ENCODE peak calls at places on chromosomes 7 and 10, in eight cellular contexts. Y, V, A, B, Q, I, P and T are unnamed samples.
A peak's percentile ranks its signal among the peaks of the same experiment; 100 is the strongest.

GRCh38 chr7:86848226-86848625 is 204.5 kb downstream of the GRM3 start:
- DNase-seq in Y (no peak), V (no peak), A (no peak), B (no peak), Q (no peak), I (no peak), P (no peak), T (no peak)

GRCh38 chr7:55366461-55367138 is 1.5 kb downstream of the LANCL2 start:
- DNase-seq in Y (no peak), V (no peak), A (no peak), B (peak; percentile 43), Q (no peak), I (peak; percentile 26), P (peak; percentile 18), T (peak; percentile 21)

GRCh38 chr10:79250259-79250658 is 97.0 kb upstream of the PPIF start:
- DNase-seq in Y (no peak), V (no peak), A (peak; percentile 52), B (no peak), Q (no peak), I (no peak), P (no peak), T (no peak)

GRCh38 chr7:135326636-135327280 is 93.1 kb downstream of the STRA8 start:
- DNase-seq in Y (no peak), V (no peak), A (no peak), B (no peak), Q (no peak), I (peak; percentile 71), P (peak; percentile 42), T (no peak)

GRCh38 chr10:33015798-33016547 is 57.9 kb upstream of the ITGB1 start:
- DNase-seq in Y (no peak), V (no peak), A (no peak), B (no peak), Q (no peak), I (peak; percentile 75), P (no peak), T (no peak)

GRCh38 chr7:884191-885003 is 8.0 kb downstream of the GET4 start:
- DNase-seq in Y (peak; percentile 62), V (no peak), A (no peak), B (no peak), Q (no peak), I (no peak), P (no peak), T (no peak)

GRCh38 chr10:98301664-98302319 is 33.8 kb upstream of the LOXL4 start:
- DNase-seq in Y (no peak), V (no peak), A (no peak), B (no peak), Q (no peak), I (no peak), P (no peak), T (no peak)

GRCh38 chr7:83153419-83153818 is 9.3 kb downstream of the PCLO start:
- DNase-seq in Y (no peak), V (no peak), A (no peak), B (no peak), Q (no peak), I (peak; percentile 37), P (no peak), T (no peak)

GRCh38 chr7:9029671-9030070 is 596.3 kb downstream of the NXPH1 start:
- DNase-seq in Y (no peak), V (no peak), A (no peak), B (no peak), Q (no peak), I (no peak), P (no peak), T (no peak)

GRCh38 chr10:16519250-16519907 is 2.3 kb downstream of the C1QL3 start:
- DNase-seq in Y (no peak), V (no peak), A (no peak), B (no peak), Q (peak; percentile 43), I (no peak), P (no peak), T (peak; percentile 15)

GRCh38 chr10:16518822-16519221 is 2.9 kb downstream of the C1QL3 start:
- DNase-seq in Y (no peak), V (no peak), A (no peak), B (no peak), Q (no peak), I (peak; percentile 26), P (peak; percentile 7), T (no peak)

GRCh38 chr10:16521311-16522016 is at the start of gene C1QL3:
- DNase-seq in Y (peak; percentile 18), V (no peak), A (no peak), B (peak; percentile 52), Q (peak; percentile 60), I (peak; percentile 40), P (peak; percentile 35), T (peak; percentile 53)

GRCh38 chr10:16519908-16520861 is 1.5 kb downstream of the C1QL3 start:
- DNase-seq in Y (no peak), V (no peak), A (no peak), B (peak; percentile 27), Q (peak; percentile 27), I (no peak), P (no peak), T (peak; percentile 32)

DNA sequence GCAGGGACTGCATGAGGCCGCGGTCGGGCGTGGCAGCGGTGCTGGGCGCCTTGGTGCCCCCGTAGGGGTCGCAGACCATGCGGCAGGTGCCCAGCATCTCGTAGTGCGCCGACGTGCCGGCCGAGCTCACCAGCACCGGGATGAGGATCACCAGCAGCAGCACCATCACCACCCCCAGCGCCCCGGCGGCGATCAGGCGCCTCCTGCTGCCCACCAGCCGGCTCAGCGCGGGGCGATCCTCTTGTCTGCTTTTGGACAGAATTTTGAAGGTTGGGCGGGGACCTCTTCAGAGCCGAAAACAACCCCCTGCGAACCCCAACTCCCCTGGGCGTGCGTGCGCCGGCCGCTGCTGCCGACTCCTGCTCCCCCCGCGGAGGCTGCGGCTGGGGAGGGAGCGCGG is 779 bp downstream of the C1QL3 start:
- DNase-seq in Y (peak; percentile 20), V (no peak), A (peak; percentile 22), B (peak; percentile 33), Q (peak; percentile 66), I (peak; percentile 26), P (peak; percentile 10), T (peak; percentile 57)
- TF ChIP-seq CTCF in Y (no peak), V (peak; percentile 33), A (peak; percentile 13), B (peak; percentile 42), Q (no peak), I (peak; percentile 46), P (peak; percentile 26), T (no peak)

DNA sequence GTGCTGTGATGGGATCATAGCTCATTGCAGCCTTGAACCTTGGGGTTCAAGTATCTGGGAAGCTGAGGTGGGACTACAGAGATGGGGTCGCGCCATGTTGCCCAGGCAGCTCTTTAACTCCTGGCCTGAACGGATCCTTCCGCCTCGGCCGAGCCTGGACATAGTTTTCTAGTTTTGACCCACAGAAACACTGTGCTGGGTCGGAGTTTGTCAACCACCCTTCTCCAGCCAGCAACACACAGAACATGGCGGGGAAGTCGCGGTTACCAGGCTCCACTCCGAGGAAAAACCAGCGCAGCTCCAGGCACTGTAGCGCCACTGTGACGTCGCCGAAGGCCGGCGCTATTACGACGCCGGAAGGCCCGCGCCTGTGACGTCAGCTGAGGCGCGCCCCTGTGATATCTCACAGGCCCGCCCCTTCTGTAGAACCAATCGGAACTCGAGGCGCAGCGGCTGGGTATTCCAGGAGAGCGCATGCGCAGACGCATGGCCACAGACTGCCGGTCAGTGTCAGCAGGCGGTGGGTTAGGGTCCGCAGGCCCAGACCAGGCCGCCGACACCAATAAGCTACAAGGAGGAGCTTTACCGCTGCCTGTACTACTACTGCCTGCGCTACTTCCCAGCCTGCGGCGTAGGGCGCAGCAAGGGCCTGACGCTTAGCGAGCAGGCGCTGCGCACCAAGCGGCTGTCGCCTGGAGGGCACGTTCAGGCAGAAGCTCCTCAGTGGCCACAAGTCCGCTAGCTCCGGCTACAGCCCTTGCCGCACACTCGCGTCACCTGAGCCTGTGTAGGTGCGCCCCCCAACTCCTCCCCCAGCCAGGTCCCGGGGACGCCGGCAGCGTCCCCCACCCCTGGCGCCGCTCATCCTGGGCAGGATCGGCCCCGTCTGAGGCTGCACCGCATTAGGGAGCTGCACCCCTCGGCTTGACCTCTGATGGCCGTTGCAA is 135.2 kb upstream of the KCTD7 start:
- DNase-seq in Y (peak; percentile 98), V (peak; percentile 97), A (peak; percentile 98), B (peak; percentile 99), Q (peak; percentile 98), I (peak; percentile 98), P (peak; percentile 99), T (peak; percentile 97)
- TF ChIP-seq CTCF in Y (no peak), V (peak; percentile 49), A (no peak), B (peak; percentile 15), Q (no peak), I (peak; percentile 33), P (peak; percentile 37), T (no peak)

GRCh38 chr7:107879400-107880035 is 11.5 kb upstream of the DLD start:
- DNase-seq in Y (no peak), V (no peak), A (no peak), B (peak; percentile 65), Q (no peak), I (peak; percentile 81), P (peak; percentile 76), T (peak; percentile 22)
- TF ChIP-seq CTCF in Y (peak; percentile 74), V (peak; percentile 89), A (peak; percentile 67), B (peak; percentile 82), Q (peak; percentile 38), I (peak; percentile 89), P (peak; percentile 95), T (peak; percentile 74)

GRCh38 chr10:101063548-101064414 is 2.0 kb downstream of the KAZALD1 start:
- DNase-seq in Y (no peak), V (no peak), A (no peak), B (no peak), Q (peak; percentile 58), I (no peak), P (no peak), T (no peak)

GRCh38 chr10:101063162-101063525 is 1.4 kb downstream of the KAZALD1 start:
- DNase-seq in Y (no peak), V (no peak), A (no peak), B (no peak), Q (no peak), I (no peak), P (no peak), T (no peak)

GRCh38 chr10:101061814-101062230 is at the start of gene KAZALD1:
- DNase-seq in Y (no peak), V (no peak), A (no peak), B (peak; percentile 54), Q (no peak), I (no peak), P (no peak), T (peak; percentile 67)

GRCh38 chr10:101060951-101061813 is 607 bp upstream of the KAZALD1 start:
- DNase-seq in Y (peak; percentile 95), V (peak; percentile 97), A (peak; percentile 98), B (peak; percentile 97), Q (peak; percentile 98), I (peak; percentile 91), P (peak; percentile 92), T (peak; percentile 99)

DNA sequence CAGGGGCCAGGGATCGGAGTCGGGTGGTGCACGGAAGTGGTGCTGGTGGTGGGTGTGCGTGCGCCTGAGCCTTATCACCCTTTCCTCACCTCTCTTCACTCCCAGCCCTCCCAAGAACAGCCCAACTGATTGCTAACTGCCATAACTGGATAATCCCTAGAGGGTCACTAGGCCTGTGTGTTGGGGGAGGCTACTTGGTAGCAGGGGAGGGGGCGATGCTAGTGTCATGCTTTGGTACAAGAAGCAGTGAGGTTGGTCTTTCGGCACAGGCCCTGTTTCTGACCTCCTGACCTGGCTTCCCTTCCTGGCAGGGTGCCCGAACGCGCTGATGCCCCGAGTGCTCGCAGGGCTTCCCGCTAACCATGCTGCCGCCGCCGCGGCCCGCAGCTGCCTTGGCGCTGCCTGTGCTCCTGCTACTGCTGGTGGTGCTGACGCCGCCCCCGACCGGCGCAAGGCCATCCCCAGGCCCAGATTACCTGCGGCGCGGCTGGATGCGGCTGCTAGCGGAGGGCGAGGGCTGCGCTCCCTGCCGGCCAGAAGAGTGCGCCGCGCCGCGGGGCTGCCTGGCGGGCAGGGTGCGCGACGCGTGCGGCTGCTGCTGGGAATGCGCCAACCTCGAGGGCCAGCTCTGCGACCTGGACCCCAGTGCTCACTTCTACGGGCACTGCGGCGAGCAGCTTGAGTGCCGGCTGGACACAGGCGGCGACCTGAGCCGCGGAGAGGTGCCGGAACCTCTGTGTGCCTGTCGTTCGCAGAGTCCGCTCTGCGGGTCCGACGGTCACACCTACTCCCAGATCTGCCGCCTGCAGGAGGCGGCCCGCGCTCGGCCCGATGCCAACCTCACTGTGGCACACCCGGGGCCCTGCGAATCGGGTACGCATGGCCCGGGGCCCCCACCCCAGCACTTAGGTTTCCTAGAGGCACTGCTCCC is 707 bp downstream of the KAZALD1 start:
- DNase-seq in Y (peak; percentile 75), V (peak; percentile 82), A (peak; percentile 66), B (peak; percentile 88), Q (peak; percentile 78), I (peak; percentile 51), P (peak; percentile 42), T (peak; percentile 86)
- TF ChIP-seq CTCF in Y (peak; percentile 46), V (peak; percentile 75), A (peak; percentile 47), B (peak; percentile 66), Q (peak; percentile 14), I (peak; percentile 33), P (peak; percentile 12), T (peak; percentile 52)